ENCODE peak calls at places on chromosomes 3 and 15, in four cellular contexts. One of them, this sample, is unnamed.

GRCh38 chr3:78846688-78847087 is 921.1 kb downstream of the ROBO1 start:
- DNase-seq in GM23248: peak; percentile 67
- DNase-seq in GM23338: no peak
- DNase-seq in MM.1S: no peak
- DNase-seq in this sample: peak; percentile 17

GRCh38 chr3:166447513-166447912 is 610.3 kb upstream of the BCHE start:
- DNase-seq in GM23248: no peak
- DNase-seq in GM23338: no peak
- DNase-seq in MM.1S: no peak
- DNase-seq in this sample: no peak

GRCh38 chr3:37064747-37065146 is 71.4 kb downstream of the MLH1 start:
- DNase-seq in GM23248: peak; percentile 62
- DNase-seq in GM23338: no peak
- DNase-seq in MM.1S: no peak
- DNase-seq in this sample: no peak

GRCh38 chr3:123804676-123805075 is 79.5 kb downstream of the MYLK start:
- DNase-seq in GM23248: no peak
- DNase-seq in GM23338: no peak
- DNase-seq in MM.1S: no peak
- DNase-seq in this sample: no peak

GRCh38 chr3:170275832-170276231 is 53.6 kb downstream of the PRKCI start:
- DNase-seq in GM23248: no peak
- DNase-seq in GM23338: no peak
- DNase-seq in MM.1S: no peak
- DNase-seq in this sample: no peak

GRCh38 chr15:56683925-56684324 is 49.4 kb downstream of the ZNF280D start:
- DNase-seq in GM23248: peak; percentile 3
- DNase-seq in GM23338: no peak
- DNase-seq in MM.1S: no peak
- DNase-seq in this sample: no peak

GRCh38 chr3:106247902-106248684 is 379.3 kb upstream of the CBLB start:
- DNase-seq in GM23248: peak; percentile 46
- DNase-seq in GM23338: no peak
- DNase-seq in MM.1S: no peak
- DNase-seq in this sample: no peak

GRCh38 chr15:59689626-59690236 is 611 bp upstream of the BNIP2 start:
- DNase-seq in GM23248: peak; percentile 86
- DNase-seq in GM23338: peak; percentile 78
- DNase-seq in MM.1S: peak; percentile 79
- DNase-seq in this sample: peak; percentile 82

GRCh38 chr3:169505577-169506155 is 157.8 kb downstream of the MECOM start:
- DNase-seq in GM23248: no peak
- DNase-seq in GM23338: peak; percentile 74
- DNase-seq in MM.1S: no peak
- DNase-seq in this sample: no peak

GRCh38 chr15:79724312-79724711 is 172.5 kb downstream of the MTHFS start:
- DNase-seq in GM23248: peak; percentile 69
- DNase-seq in GM23338: no peak
- DNase-seq in MM.1S: no peak
- DNase-seq in this sample: no peak

GRCh38 chr3:127158614-127159221 is 34.2 kb upstream of the PRR23E start:
- DNase-seq in GM23248: peak; percentile 52
- DNase-seq in GM23338: peak; percentile 73
- DNase-seq in MM.1S: no peak
- DNase-seq in this sample: peak; percentile 59

GRCh38 chr15:69537085-69537484 is 84.5 kb downstream of the RPLP1 start:
- DNase-seq in GM23248: no peak
- DNase-seq in GM23338: peak; percentile 54
- DNase-seq in MM.1S: no peak
- DNase-seq in this sample: no peak

GRCh38 chr15:89496155-89497098 is at the start of gene RHCG:
- DNase-seq in GM23248: peak; percentile 59
- DNase-seq in GM23338: peak; percentile 96
- DNase-seq in MM.1S: peak; percentile 34
- DNase-seq in this sample: peak; percentile 79

GRCh38 chr3:164479406-164479805 is 598.9 kb downstream of the SI start:
- DNase-seq in GM23248: no peak
- DNase-seq in GM23338: no peak
- DNase-seq in MM.1S: no peak
- DNase-seq in this sample: no peak

GRCh38 chr3:9976736-9977709 is 9.6 kb downstream of the EMC3 start:
- DNase-seq in GM23248: peak; percentile 99
- DNase-seq in GM23338: no peak
- DNase-seq in MM.1S: no peak
- DNase-seq in this sample: peak; percentile 84

GRCh38 chr3:11178421-11178820 is 24.1 kb downstream of the HRH1 start:
- DNase-seq in GM23248: no peak
- DNase-seq in GM23338: no peak
- DNase-seq in MM.1S: no peak
- DNase-seq in this sample: no peak

GRCh38 chr3:13498354-13499060 is 18.4 kb downstream of the HDAC11 start:
- DNase-seq in GM23248: peak; percentile 50
- DNase-seq in GM23338: no peak
- DNase-seq in MM.1S: no peak
- DNase-seq in this sample: no peak

GRCh38 chr3:183812746-183813445 is 12.5 kb downstream of the MAP6D1 start:
- DNase-seq in GM23248: no peak
- DNase-seq in GM23338: no peak
- DNase-seq in MM.1S: no peak
- DNase-seq in this sample: no peak

GRCh38 chr15:94004697-94005096 is 226.7 kb upstream of the MCTP2 start:
- DNase-seq in GM23248: no peak
- DNase-seq in GM23338: no peak
- DNase-seq in MM.1S: no peak
- DNase-seq in this sample: peak; percentile 43

GRCh38 chr15:78024141-78024567 is 53.4 kb downstream of the TBC1D2B start:
- DNase-seq in GM23248: peak; percentile 47
- DNase-seq in GM23338: no peak
- DNase-seq in MM.1S: no peak
- DNase-seq in this sample: no peak

GRCh38 chr3:194103475-194103874 is 32.5 kb upstream of the HES1 start:
- DNase-seq in GM23248: no peak
- DNase-seq in GM23338: no peak
- DNase-seq in MM.1S: peak; percentile 99
- DNase-seq in this sample: no peak

GRCh38 chr3:103992469-103992868 is 1374.2 kb upstream of the ALCAM start:
- DNase-seq in GM23248: no peak
- DNase-seq in GM23338: peak; percentile 30
- DNase-seq in MM.1S: no peak
- DNase-seq in this sample: no peak

GRCh38 chr3:171979081-171979480 is 60.3 kb upstream of the FNDC3B start:
- DNase-seq in GM23248: no peak
- DNase-seq in GM23338: no peak
- DNase-seq in MM.1S: no peak
- DNase-seq in this sample: no peak

DNA sequence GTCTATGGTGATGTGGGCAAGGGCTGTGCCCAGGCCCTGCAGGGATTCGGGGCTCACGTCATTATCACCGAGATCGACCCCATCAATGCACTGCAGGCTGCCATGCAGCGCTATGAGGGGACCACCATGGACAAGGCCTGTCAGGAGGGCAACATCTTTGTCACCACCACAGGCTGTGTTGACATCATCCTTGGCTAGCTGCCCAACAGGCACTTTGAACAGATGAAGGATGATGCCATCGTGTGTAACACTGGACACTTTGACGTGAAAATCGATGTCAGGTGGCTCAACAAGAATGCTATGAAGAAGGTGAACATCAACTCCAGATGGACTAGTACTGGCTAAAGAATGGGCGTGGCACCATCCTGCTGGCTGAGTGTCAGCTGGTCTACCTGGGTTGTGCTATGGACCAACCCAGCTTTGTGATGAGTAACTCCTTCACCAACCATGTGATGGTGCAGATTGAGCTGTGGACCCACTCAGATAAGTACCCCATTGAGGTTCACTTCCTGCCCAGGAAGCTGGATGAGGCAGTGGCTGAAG is 6.1 kb upstream of the USP8 start:
- DNase-seq in GM23248: peak; percentile 27
- DNase-seq in GM23338: no peak
- DNase-seq in MM.1S: no peak
- DNase-seq in this sample: no peak
- H3K4me3 ChIP-seq in GM23248: no peak overlapping the region
- H3K4me3 ChIP-seq in GM23338: no peak overlapping the region
- H3K4me3 ChIP-seq in MM.1S: no peak overlapping the region
- H3K4me3 ChIP-seq in this sample: no peak overlapping the region

DNA sequence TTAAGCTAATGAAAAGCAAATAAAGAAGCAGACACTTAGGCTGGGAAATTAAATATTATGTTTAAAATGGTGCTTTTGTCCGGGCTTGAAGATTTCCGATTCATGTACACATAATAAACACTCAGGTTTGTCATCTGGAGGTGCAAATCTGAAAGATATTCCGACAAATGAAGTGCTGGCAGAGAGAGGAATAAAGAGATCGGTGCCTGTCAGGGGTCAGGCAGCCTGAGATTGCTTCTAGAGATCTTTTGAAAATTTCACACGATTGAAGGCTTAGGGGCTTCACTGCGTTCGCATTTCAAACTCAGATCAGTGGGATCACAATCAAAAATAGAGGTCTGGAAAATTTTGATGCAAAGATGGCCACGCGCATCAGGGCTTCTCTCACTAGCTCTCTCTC is 33.2 kb downstream of the NR2F2 start:
- DNase-seq in GM23248: no peak
- DNase-seq in GM23338: peak; percentile 18
- DNase-seq in MM.1S: no peak
- DNase-seq in this sample: no peak
- H4K20me1 ChIP-seq in GM23248: no peaks in the 10 kb centered on the region
- H4K20me1 ChIP-seq in GM23338: peaks cover 32% of the 10 kb centered on the region
- H4K20me1 ChIP-seq in MM.1S: no peaks in the 10 kb centered on the region
- H4K20me1 ChIP-seq in this sample: peaks cover 23% of the 10 kb centered on the region

GRCh38 chr15:68184616-68185470 is 20.3 kb downstream of the CALML4 start:
- DNase-seq in GM23248: no peak
- DNase-seq in GM23338: no peak
- DNase-seq in MM.1S: no peak
- DNase-seq in this sample: no peak

GRCh38 chr15:68183886-68184285 is 21.2 kb downstream of the CALML4 start:
- DNase-seq in GM23248: peak; percentile 40
- DNase-seq in GM23338: no peak
- DNase-seq in MM.1S: no peak
- DNase-seq in this sample: no peak

GRCh38 chr15:68187559-68187958 is 17.6 kb downstream of the CALML4 start:
- DNase-seq in GM23248: peak; percentile 50
- DNase-seq in GM23338: no peak
- DNase-seq in MM.1S: peak; percentile 86
- DNase-seq in this sample: peak; percentile 51

GRCh38 chr15:68188647-68189046 is 16.5 kb downstream of the CALML4 start:
- DNase-seq in GM23248: no peak
- DNase-seq in GM23338: no peak
- DNase-seq in MM.1S: peak; percentile 88
- DNase-seq in this sample: no peak

DNA sequence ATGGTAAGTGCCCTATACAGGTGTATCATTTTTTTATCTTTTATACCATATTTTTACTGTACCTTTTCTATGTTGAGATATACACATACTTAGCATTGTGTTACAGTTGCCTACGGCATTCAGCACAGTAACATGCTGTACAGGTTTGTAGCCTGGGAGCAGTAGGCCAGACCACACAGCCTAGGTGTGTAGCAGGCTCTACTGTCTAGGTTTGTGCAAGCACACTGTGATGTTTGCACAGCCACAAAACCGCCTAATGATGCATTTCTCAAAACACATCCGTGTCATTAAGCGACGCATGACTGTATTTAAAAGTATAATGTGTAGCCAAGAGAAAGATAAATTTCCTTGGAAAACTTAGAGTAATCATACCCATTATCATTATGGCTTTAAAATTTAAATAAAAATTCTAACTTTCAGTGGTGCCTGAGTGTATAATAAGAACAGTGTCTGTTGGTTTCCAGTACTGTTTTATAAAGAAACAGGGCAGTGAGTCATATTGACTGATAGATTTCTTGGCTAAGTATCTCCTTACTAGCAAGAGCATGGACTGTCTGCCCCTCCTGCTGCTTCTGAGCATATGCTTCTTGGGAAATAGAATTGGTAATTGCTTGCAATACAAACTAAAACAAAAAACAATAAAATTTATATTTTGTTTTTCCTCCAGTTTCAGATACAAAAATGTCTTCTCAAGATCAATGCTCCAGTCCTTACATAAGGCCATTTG is 18.3 kb downstream of the CALML4 start:
- DNase-seq in GM23248: peak; percentile 84
- DNase-seq in GM23338: no peak
- DNase-seq in MM.1S: no peak
- DNase-seq in this sample: no peak
- H3K4me3 ChIP-seq in GM23248: no peak overlapping the region
- H3K4me3 ChIP-seq in GM23338: no peak overlapping the region
- H3K4me3 ChIP-seq in MM.1S: peak overlapping the region; percentile 38
- H3K4me3 ChIP-seq in this sample: no peak overlapping the region

DNA sequence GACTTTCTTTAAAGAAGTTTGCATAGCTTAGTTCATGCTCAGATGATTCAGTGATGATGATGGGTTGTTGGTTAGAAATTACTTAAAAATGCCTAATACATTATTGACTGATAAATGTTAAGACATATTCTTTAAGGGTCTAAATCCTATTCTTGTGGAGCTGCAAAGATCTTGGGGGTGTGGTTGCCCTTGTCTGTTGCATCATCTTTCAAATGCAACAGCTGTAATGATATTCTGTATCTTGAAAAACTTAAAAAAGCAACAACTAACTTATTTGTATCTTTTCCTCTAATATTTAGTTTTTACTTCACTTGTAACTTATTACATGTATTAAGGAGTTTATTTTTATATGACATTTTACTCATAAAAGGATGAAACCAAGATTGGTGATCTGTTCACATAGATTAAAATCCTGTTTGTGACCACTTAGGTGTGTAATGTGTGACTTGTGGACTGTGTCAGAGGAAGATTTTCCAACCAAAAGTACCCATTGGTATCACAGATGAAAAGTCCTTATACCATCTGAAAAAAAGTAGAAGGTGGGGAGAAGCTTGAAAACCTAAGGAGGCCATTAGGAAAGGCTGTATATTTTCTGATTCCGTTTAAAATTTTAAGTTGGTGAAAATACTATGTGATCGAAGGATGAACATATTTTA is 142.8 kb downstream of the IGF1R start:
- DNase-seq in GM23248: no peak
- DNase-seq in GM23338: no peak
- DNase-seq in MM.1S: no peak
- DNase-seq in this sample: no peak
- H4K20me1 ChIP-seq in GM23248: peaks cover 15% of the 10 kb centered on the region
- H4K20me1 ChIP-seq in GM23338: peaks cover 51% of the 10 kb centered on the region
- H4K20me1 ChIP-seq in MM.1S: no peaks in the 10 kb centered on the region
- H4K20me1 ChIP-seq in this sample: peaks cover 4% of the 10 kb centered on the region

GRCh38 chr3:83482402-83482801 is 1476.4 kb upstream of the CADM2 start:
- DNase-seq in GM23248: no peak
- DNase-seq in GM23338: no peak
- DNase-seq in MM.1S: no peak
- DNase-seq in this sample: no peak

GRCh38 chr3:83477563-83477962 is 1481.2 kb upstream of the CADM2 start:
- DNase-seq in GM23248: no peak
- DNase-seq in GM23338: no peak
- DNase-seq in MM.1S: no peak
- DNase-seq in this sample: no peak
- H3K4me3 ChIP-seq in GM23248: no peak overlapping the region
- H3K4me3 ChIP-seq in GM23338: no peak overlapping the region
- H3K4me3 ChIP-seq in MM.1S: no peak overlapping the region
- H3K4me3 ChIP-seq in this sample: no peak overlapping the region

GRCh38 chr3:126132751-126133511 is 47.5 kb downstream of the ALDH1L1 start:
- DNase-seq in GM23248: peak; percentile 44
- DNase-seq in GM23338: peak; percentile 82
- DNase-seq in MM.1S: peak; percentile 35
- DNase-seq in this sample: no peak
- H4K20me1 ChIP-seq in GM23248: no peaks in the 10 kb centered on the region
- H4K20me1 ChIP-seq in GM23338: no peaks in the 10 kb centered on the region
- H4K20me1 ChIP-seq in MM.1S: no peaks in the 10 kb centered on the region
- H4K20me1 ChIP-seq in this sample: no peaks in the 10 kb centered on the region